ENCODE peak calls at places on chromosomes 7 and 10, in four cellular contexts. One of them, this sample, is unnamed.

GRCh38 chr7:90709501-90710465 is 113.7 kb downstream of the CDK14 start:
- DNase-seq in K562: no peak
- DNase-seq in GM12878: no peak
- DNase-seq in HepG2: no peak
- DNase-seq in this sample: no peak

GRCh38 chr10:52900564-52900963 is 128.0 kb upstream of the MBL2 start:
- DNase-seq in K562: no peak
- DNase-seq in GM12878: peak
- DNase-seq in HepG2: no peak
- DNase-seq in this sample: no peak

GRCh38 chr10:117719558-117719957 is 177.0 kb downstream of the EMX2 start:
- DNase-seq in K562: no peak
- DNase-seq in GM12878: no peak
- DNase-seq in HepG2: no peak
- DNase-seq in this sample: no peak

GRCh38 chr10:28743576-28743975 is 66.3 kb downstream of the BAMBI start:
- DNase-seq in K562: no peak
- DNase-seq in GM12878: no peak
- DNase-seq in HepG2: no peak
- DNase-seq in this sample: no peak

GRCh38 chr10:52115823-52116222 is 198.3 kb upstream of the DKK1 start:
- DNase-seq in K562: no peak
- DNase-seq in GM12878: no peak
- DNase-seq in HepG2: no peak
- DNase-seq in this sample: no peak

GRCh38 chr7:78528964-78529363 is 730.4 kb downstream of the PHTF2 start:
- DNase-seq in K562: no peak
- DNase-seq in GM12878: no peak
- DNase-seq in HepG2: no peak
- DNase-seq in this sample: no peak

GRCh38 chr10:110850990-110851389 is 20.7 kb upstream of the PDCD4 start:
- DNase-seq in K562: no peak
- DNase-seq in GM12878: no peak
- DNase-seq in HepG2: no peak
- DNase-seq in this sample: no peak

GRCh38 chr10:80163741-80164341 is 31.3 kb downstream of the PLAC9 start:
- DNase-seq in K562: no peak
- DNase-seq in GM12878: no peak
- DNase-seq in HepG2: no peak
- DNase-seq in this sample: no peak

GRCh38 chr7:151186640-151187408 is at the start of gene ASB10:
- DNase-seq in K562: no peak
- DNase-seq in GM12878: no peak
- DNase-seq in HepG2: no peak
- DNase-seq in this sample: no peak

GRCh38 chr10:23376175-23376787 is 31.7 kb upstream of the C10orf67 start:
- DNase-seq in K562: no peak
- DNase-seq in GM12878: no peak
- DNase-seq in HepG2: no peak
- DNase-seq in this sample: no peak

GRCh38 chr10:12469345-12469744 is 120.0 kb downstream of the CAMK1D start:
- DNase-seq in K562: no peak
- DNase-seq in GM12878: no peak
- DNase-seq in HepG2: no peak
- DNase-seq in this sample: no peak

GRCh38 chr10:66822801-66823200 is 103.0 kb upstream of the LRRTM3 start:
- DNase-seq in K562: no peak
- DNase-seq in GM12878: no peak
- DNase-seq in HepG2: no peak
- DNase-seq in this sample: peak

GRCh38 chr10:130715686-130716670 is 579.8 kb downstream of the GLRX3 start:
- DNase-seq in K562: no peak
- DNase-seq in GM12878: no peak
- DNase-seq in HepG2: no peak
- DNase-seq in this sample: no peak

GRCh38 chr10:94351089-94351488 is 11.7 kb downstream of the NOC3L start:
- DNase-seq in K562: no peak
- DNase-seq in GM12878: no peak
- DNase-seq in HepG2: no peak
- DNase-seq in this sample: no peak

GRCh38 chr7:38909870-38910269 is 879 bp upstream of the VPS41 start:
- DNase-seq in K562: no peak
- DNase-seq in GM12878: no peak
- DNase-seq in HepG2: no peak
- DNase-seq in this sample: no peak

GRCh38 chr7:29937132-29937531 is 52.5 kb downstream of the SCRN1 start:
- DNase-seq in K562: no peak
- DNase-seq in GM12878: no peak
- DNase-seq in HepG2: no peak
- DNase-seq in this sample: no peak

DNA sequence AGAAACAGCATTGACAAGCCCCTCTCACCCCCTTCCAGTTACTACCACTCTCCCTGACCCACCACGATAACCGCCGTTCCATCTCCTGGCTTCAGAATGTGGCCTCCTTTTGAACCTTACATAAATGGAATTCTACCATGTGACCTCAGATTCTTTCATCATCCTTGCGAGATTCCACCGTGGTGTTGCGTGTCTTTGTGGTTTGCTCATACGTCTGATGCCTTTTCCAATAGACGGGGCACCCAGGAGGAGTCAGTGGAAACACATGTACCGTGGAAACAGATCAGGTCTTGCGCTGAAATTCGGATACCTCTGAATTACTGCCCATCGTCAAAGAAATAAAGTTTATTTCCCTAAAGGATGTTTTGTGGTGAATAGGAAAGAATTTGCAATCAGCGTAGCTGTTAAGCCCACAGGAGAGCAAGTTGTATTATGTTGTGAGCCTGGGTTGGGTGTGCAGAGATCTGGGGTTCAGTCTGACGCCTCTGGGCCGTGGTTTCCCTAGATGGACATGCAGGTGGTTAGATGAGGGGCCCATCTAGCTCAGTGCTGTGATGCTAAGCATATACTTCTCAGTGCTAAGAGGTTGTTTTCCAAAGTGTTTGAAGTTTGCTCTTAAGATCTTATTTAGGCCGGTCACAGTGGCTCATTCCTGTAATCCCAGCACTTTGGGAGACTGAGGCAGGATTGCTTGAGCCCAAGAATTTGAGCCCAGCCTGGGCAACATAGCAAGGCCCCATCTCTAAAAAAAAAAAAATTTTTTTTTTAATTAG is 29.1 kb downstream of the GTF2IRD1 start:
- DNase-seq in K562: no peak
- DNase-seq in GM12878: no peak
- DNase-seq in HepG2: peak
- DNase-seq in this sample: no peak
- TF ChIP-seq KDM1A in K562: no peak
- TF ChIP-seq KDM1A in GM12878: no peak
- TF ChIP-seq KDM1A in HepG2: no peak
- TF ChIP-seq KDM1A in this sample: no peak

GRCh38 chr7:112951070-112951469 is 135.6 kb downstream of the GPR85 start:
- DNase-seq in K562: no peak
- DNase-seq in GM12878: no peak
- DNase-seq in HepG2: no peak
- DNase-seq in this sample: no peak
- TF ChIP-seq EZH2 in K562: no peak
- TF ChIP-seq EZH2 in GM12878: no peak
- TF ChIP-seq EZH2 in HepG2: no peak
- TF ChIP-seq EZH2 in this sample: no peak

GRCh38 chr10:60382946-60383681 is 6.6 kb downstream of the ANK3 start:
- DNase-seq in K562: no peak
- DNase-seq in GM12878: no peak
- DNase-seq in HepG2: no peak
- DNase-seq in this sample: no peak
- TF ChIP-seq KDM1A in K562: no peak
- TF ChIP-seq KDM1A in GM12878: no peak
- TF ChIP-seq KDM1A in HepG2: no peak
- TF ChIP-seq KDM1A in this sample: no peak

GRCh38 chr7:120273476-120273975 is 551 bp downstream of the KCND2 start:
- DNase-seq in K562: no peak
- DNase-seq in GM12878: peak
- DNase-seq in HepG2: peak
- DNase-seq in this sample: no peak
- TF ChIP-seq EZH2 in K562: no peak
- TF ChIP-seq EZH2 in GM12878: no peak
- TF ChIP-seq EZH2 in HepG2: no peak
- TF ChIP-seq EZH2 in this sample: no peak

This sample was measured in H1.